ENCODE peak calls at places on chromosomes 13 and 19, in nine cellular contexts. B, Y, I, W, H, K, V, F and M are unnamed samples.

GRCh38 chr13:22422023-22422422 is 751.1 kb downstream of the FGF9 start:
- DNase-seq in I (no peak), B (no peak), K (no peak), F (no peak), Y (no peak), V (no peak), H (no peak), W (no peak), M (no peak)

GRCh38 chr13:74204606-74205312 is 70.6 kb upstream of the KLF12 start:
- DNase-seq in H (no peak), W (no peak), V (no peak), K (no peak), Y (no peak), I (no peak), B (no peak), F (no peak), M (no peak)

GRCh38 chr13:32318072-32318471 is 2.8 kb downstream of the BRCA2 start:
- DNase-seq in B (no peak), I (no peak), Y (no peak), F (no peak), V (no peak), K (no peak), W (no peak), H (no peak), M (no peak)

GRCh38 chr13:73593199-73593765 is 534.5 kb downstream of the KLF5 start:
- DNase-seq in F (no peak), B (no peak), H (no peak), Y (no peak), K (no peak), I (no peak), W (no peak), V (no peak), M (no peak)

GRCh38 chr19:20558011-20558410 is 7.6 kb downstream of the ZNF737 start:
- DNase-seq in Y (no peak), H (no peak), V (no peak), I (no peak), B (peak), K (no peak), W (peak), F (no peak), M (peak)

GRCh38 chr13:33110713-33111413 is 94.6 kb downstream of the KL start:
- DNase-seq in V (no peak), I (peak), Y (no peak), H (no peak), F (no peak), K (no peak), W (no peak), B (peak), M (peak)

GRCh38 chr13:27607125-27607524 is 13.2 kb downstream of the LNX2 start:
- DNase-seq in Y (no peak), W (no peak), B (peak), V (peak), K (no peak), H (no peak), I (peak), F (peak), M (no peak)

GRCh38 chr19:49387936-49388372 is at the start of gene KASH5:
- DNase-seq in I (no peak), B (peak), W (peak), K (peak), F (peak), Y (no peak), V (no peak), H (no peak), M (peak)

GRCh38 chr13:113756441-113757097 is 2.5 kb upstream of the TMEM255B start:
- DNase-seq in H (no peak), V (no peak), I (no peak), K (no peak), W (no peak), B (no peak), Y (no peak), F (no peak), M (no peak)

GRCh38 chr13:82739881-82740280 is 1142.4 kb downstream of the SLITRK1 start:
- DNase-seq in W (no peak), B (no peak), I (no peak), F (peak), H (no peak), V (no peak), K (no peak), Y (no peak), M (no peak)

GRCh38 chr13:73216381-73216831 is 157.6 kb downstream of the KLF5 start:
- DNase-seq in V (no peak), Y (no peak), H (no peak), K (no peak), B (no peak), F (no peak), W (no peak), I (peak), M (no peak)